ENCODE peak calls at places on chromosomes 11 and 22, in four cellular contexts. T is mesendoderm, O is IMR-90, F is H1. Q is an unnamed sample.
A peak's percentile ranks its signal among the peaks of the same experiment; 100 is the strongest.

GRCh38 chr11:110479445-110480101 is 49.8 kb downstream of the FDX1 start:
- DNase-seq in F (no peak), O (peak; percentile 77), T (no peak), Q (no peak)

GRCh38 chr11:45383229-45383628 is 97.1 kb upstream of the SYT13 start:
- DNase-seq in O (no peak), T (no peak), F (no peak), Q (no peak)

GRCh38 chr22:17779286-17780115 is 5.2 kb upstream of the BID start:
- DNase-seq in F (no peak), T (no peak), O (no peak), Q (no peak)

GRCh38 chr11:121464352-121464946 is 11.7 kb upstream of the SORL1-AS1 start:
- DNase-seq in O (peak; percentile 94), T (peak; percentile 86), F (no peak), Q (peak; percentile 56)

GRCh38 chr11:6319879-6320410 is 356 bp downstream of the CAVIN3 start:
- DNase-seq in F (no peak), O (peak; percentile 91), T (peak; percentile 96), Q (peak; percentile 89)

GRCh38 chr11:2700415-2701211 is 819 bp upstream of the KCNQ1OT1 start:
- DNase-seq in F (no peak), T (peak; percentile 58), O (no peak), Q (peak; percentile 66)

GRCh38 chr11:12587333-12587997 is 86.8 kb upstream of the TEAD1 start:
- DNase-seq in O (peak; percentile 71), F (no peak), T (peak; percentile 82), Q (peak; percentile 52)

GRCh38 chr11:79950172-79950571 is 509.3 kb upstream of the TENM4 start:
- DNase-seq in F (no peak), T (peak; percentile 33), O (no peak), Q (no peak)

GRCh38 chr11:64247729-64248531 is 1.2 kb upstream of the PPP1R14B start:
- DNase-seq in T (no peak), O (no peak), F (no peak), Q (no peak)

GRCh38 chr11:14423633-14424032 is 64.7 kb upstream of the RRAS2 start:
- DNase-seq in O (peak; percentile 62), T (no peak), F (no peak), Q (no peak)

GRCh38 chr11:2741377-2742131 is 41.8 kb upstream of the KCNQ1OT1 start:
- DNase-seq in T (peak; percentile 60), O (peak; percentile 74), F (no peak), Q (no peak)

GRCh38 chr11:14411818-14412217 is 52.8 kb upstream of the RRAS2 start:
- DNase-seq in O (peak; percentile 89), T (no peak), F (no peak), Q (no peak)

GRCh38 chr11:77353131-77353530 is 51.6 kb upstream of the GDPD4 start:
- DNase-seq in T (no peak), O (no peak), F (no peak), Q (no peak)

GRCh38 chr11:12981879-12982531 is 27.1 kb upstream of the RASSF10 start:
- DNase-seq in O (peak; percentile 4), F (no peak), T (peak; percentile 33), Q (no peak)

GRCh38 chr11:111775024-111775710 is 9.0 kb upstream of the PPP2R1B start:
- DNase-seq in T (no peak), O (peak; percentile 50), F (no peak), Q (no peak)

GRCh38 chr11:68106165-68106940 is 14.8 kb downstream of the CHKA start:
- DNase-seq in O (no peak), F (no peak), T (no peak), Q (no peak)

GRCh38 chr11:60700689-60701508 is 1.5 kb downstream of the MS4A8 start:
- DNase-seq in O (no peak), T (peak; percentile 79), F (peak; percentile 67), Q (peak; percentile 62)

GRCh38 chr22:24418786-24419479 is 8.5 kb upstream of the ADORA2A start:
- DNase-seq in F (no peak), T (no peak), O (no peak), Q (no peak)

GRCh38 chr22:19784396-19785175 is 24.0 kb downstream of the TBX1 start:
- DNase-seq in F (no peak), O (no peak), T (no peak), Q (no peak)

GRCh38 chr11:64742940-64743590 is 877 bp downstream of the RASGRP2 start:
- DNase-seq in O (no peak), F (peak; percentile 94), T (peak; percentile 45), Q (peak; percentile 76)

GRCh38 chr11:72483412-72484186 is 49.3 kb upstream of the CLPB start:
- DNase-seq in T (no peak), F (no peak), O (peak; percentile 50), Q (no peak)

GRCh38 chr11:75518771-75519653 is 6.7 kb downstream of the GDPD5 start:
- DNase-seq in T (no peak), O (no peak), F (no peak), Q (no peak)
- H2BK120ac ChIP-seq in T (no peak overlapping the region), O (no peak overlapping the region), F (no peak overlapping the region), Q (no peak overlapping the region)

DNA sequence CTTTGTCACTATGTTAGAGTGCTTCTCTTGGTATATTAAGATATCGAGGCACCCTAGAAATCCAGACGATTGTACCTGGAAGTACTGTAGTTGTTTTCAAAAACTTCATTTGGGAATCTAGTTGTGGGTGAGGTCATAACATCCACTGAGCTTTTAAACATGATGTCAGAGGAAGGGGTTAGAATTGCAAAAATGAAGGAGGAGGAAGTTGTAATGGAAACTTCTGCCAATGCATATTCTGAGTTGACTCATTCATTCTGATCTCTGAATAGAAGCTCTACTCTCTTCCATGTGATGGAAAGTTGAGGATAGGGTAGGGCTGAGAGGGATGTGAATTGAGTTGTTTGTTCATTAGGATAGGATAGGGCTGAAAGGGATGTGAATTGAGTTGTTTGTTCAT is 7.7 kb downstream of the CD44 start:
- DNase-seq in O (peak; percentile 51), T (no peak), F (no peak), Q (no peak)
- H3K4me1 ChIP-seq in O (peaks cover 41% of the 10 kb centered on the region), T (peaks cover 17% of the 10 kb centered on the region), F (no peaks in the 10 kb centered on the region), Q (peaks cover 9% of the 10 kb centered on the region)

GRCh38 chr22:31084811-31085492 is 3.8 kb downstream of the SMTN start:
- DNase-seq in T (peak; percentile 93), F (peak; percentile 95), O (peak; percentile 75), Q (peak; percentile 89)
- H4K5ac ChIP-seq in T (no peak overlapping the region), F (peak overlapping the region; percentile 94), O (peak overlapping the region; percentile 95), Q (no peak overlapping the region)

GRCh38 chr11:128341767-128342318 is 245.5 kb downstream of the ETS1 start:
- DNase-seq in F (no peak), T (no peak), O (no peak), Q (no peak)
- H2BK120ac ChIP-seq in F (no peak overlapping the region), T (no peak overlapping the region), O (no peak overlapping the region), Q (no peak overlapping the region)

GRCh38 chr11:35151241-35151640 is 12.3 kb downstream of the CD44 start:
- DNase-seq in T (no peak), O (no peak), F (no peak), Q (no peak)

GRCh38 chr11:35146074-35146521 is 7.1 kb downstream of the CD44 start:
- DNase-seq in F (no peak), T (no peak), O (no peak), Q (no peak)

GRCh38 chr11:35145249-35145648 is 6.3 kb downstream of the CD44 start:
- DNase-seq in T (no peak), F (no peak), O (peak; percentile 60), Q (no peak)

GRCh38 chr11:35147273-35147672 is 8.3 kb downstream of the CD44 start:
- DNase-seq in O (no peak), F (no peak), T (no peak), Q (no peak)

GRCh38 chr11:35148163-35148562 is 9.2 kb downstream of the CD44 start:
- DNase-seq in O (no peak), T (no peak), F (no peak), Q (no peak)
- H3K4me1 ChIP-seq in O (peaks cover 45% of the 10 kb centered on the region), T (peaks cover 17% of the 10 kb centered on the region), F (no peaks in the 10 kb centered on the region), Q (peaks cover 11% of the 10 kb centered on the region)

DNA sequence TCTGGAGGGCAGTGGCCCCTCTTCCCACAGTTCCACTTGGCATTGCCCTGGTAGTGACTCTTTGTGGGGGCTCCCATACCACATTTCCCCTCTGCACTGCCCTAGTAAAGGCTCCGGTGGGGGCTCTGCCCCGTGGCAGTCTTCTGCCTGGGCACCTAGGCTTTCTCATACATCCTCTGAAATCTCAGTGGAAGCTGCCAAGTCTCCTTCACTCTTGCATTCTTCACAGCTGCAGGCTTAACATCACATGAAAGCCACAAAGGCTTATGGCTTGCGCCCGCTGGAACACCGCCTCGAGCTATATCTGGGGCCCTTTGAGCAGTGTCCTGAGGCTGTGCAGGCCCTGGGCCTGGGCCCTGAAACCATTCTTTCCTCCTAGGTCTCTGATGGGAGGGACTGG is 25.3 kb downstream of the PLEKHB1 start:
- DNase-seq in O (no peak), F (no peak), T (no peak), Q (no peak)
- H4K5ac ChIP-seq in O (no peak overlapping the region), F (no peak overlapping the region), T (no peak overlapping the region), Q (no peak overlapping the region)

Q was measured in H9.